ENCODE peak calls at places on chromosomes 3 and 15, in six cellular contexts. One of them, this sample, is unnamed. For H3K27me3, the result is how much of the 10 kb centered on the place peaks cover.

GRCh38 chr3:23004971-23005370 is 198.2 kb upstream of the UBE2E2 start:
- DNase-seq in fibroblast of lung: peak
- DNase-seq in brain microvascular endothelial cell: peak
- DNase-seq in GM23338: no peak
- DNase-seq in SK-N-SH: no peak
- DNase-seq in thoracic aorta: no peak
- DNase-seq in this sample: no peak

GRCh38 chr3:17478673-17479072 is 263.8 kb downstream of the TBC1D5 start:
- DNase-seq in SK-N-SH: no peak
- DNase-seq in thoracic aorta: no peak
- DNase-seq in brain microvascular endothelial cell: peak
- DNase-seq in GM23338: no peak
- DNase-seq in fibroblast of lung: peak
- DNase-seq in this sample: no peak

GRCh38 chr3:12227833-12228232 is 61.0 kb upstream of the PPARG start:
- DNase-seq in brain microvascular endothelial cell: peak
- DNase-seq in thoracic aorta: no peak
- DNase-seq in fibroblast of lung: peak
- DNase-seq in SK-N-SH: no peak
- DNase-seq in GM23338: no peak
- DNase-seq in this sample: no peak

GRCh38 chr3:1852950-1853349 is 245.7 kb upstream of the CNTN4 start:
- DNase-seq in thoracic aorta: no peak
- DNase-seq in SK-N-SH: no peak
- DNase-seq in GM23338: no peak
- DNase-seq in fibroblast of lung: no peak
- DNase-seq in brain microvascular endothelial cell: no peak
- DNase-seq in this sample: no peak

GRCh38 chr3:194632211-194632982 is 822 bp downstream of the TMEM44 start:
- DNase-seq in thoracic aorta: no peak
- DNase-seq in fibroblast of lung: peak
- DNase-seq in GM23338: no peak
- DNase-seq in brain microvascular endothelial cell: peak
- DNase-seq in SK-N-SH: no peak
- DNase-seq in this sample: peak

GRCh38 chr3:39358302-39358701 is 24.9 kb upstream of the SLC25A38 start:
- DNase-seq in SK-N-SH: no peak
- DNase-seq in GM23338: no peak
- DNase-seq in brain microvascular endothelial cell: no peak
- DNase-seq in fibroblast of lung: no peak
- DNase-seq in thoracic aorta: no peak
- DNase-seq in this sample: no peak

GRCh38 chr3:114151091-114151490 is 27.8 kb downstream of the DRD3 start:
- DNase-seq in brain microvascular endothelial cell: no peak
- DNase-seq in thoracic aorta: no peak
- DNase-seq in SK-N-SH: no peak
- DNase-seq in fibroblast of lung: no peak
- DNase-seq in GM23338: no peak
- DNase-seq in this sample: no peak

GRCh38 chr3:133401374-133402135 is 1.7 kb downstream of the BFSP2 start:
- DNase-seq in thoracic aorta: no peak
- DNase-seq in SK-N-SH: peak
- DNase-seq in GM23338: no peak
- DNase-seq in fibroblast of lung: peak
- DNase-seq in brain microvascular endothelial cell: no peak
- DNase-seq in this sample: peak

GRCh38 chr3:94076055-94076454 is 13.2 kb downstream of the NSUN3 start:
- DNase-seq in brain microvascular endothelial cell: peak
- DNase-seq in SK-N-SH: no peak
- DNase-seq in fibroblast of lung: no peak
- DNase-seq in thoracic aorta: no peak
- DNase-seq in GM23338: no peak
- DNase-seq in this sample: no peak

GRCh38 chr3:22996926-22997600 is 206.1 kb upstream of the UBE2E2 start:
- DNase-seq in GM23338: peak
- DNase-seq in SK-N-SH: no peak
- DNase-seq in fibroblast of lung: no peak
- DNase-seq in brain microvascular endothelial cell: no peak
- DNase-seq in thoracic aorta: no peak
- DNase-seq in this sample: no peak

GRCh38 chr3:157248590-157249425 is 88.9 kb upstream of the CCNL1 start:
- DNase-seq in GM23338: no peak
- DNase-seq in SK-N-SH: no peak
- DNase-seq in brain microvascular endothelial cell: peak
- DNase-seq in thoracic aorta: no peak
- DNase-seq in fibroblast of lung: peak
- DNase-seq in this sample: no peak

GRCh38 chr3:196962930-196963259 is 5.7 kb downstream of the PIGZ start:
- DNase-seq in brain microvascular endothelial cell: no peak
- DNase-seq in SK-N-SH: no peak
- DNase-seq in fibroblast of lung: no peak
- DNase-seq in GM23338: no peak
- DNase-seq in thoracic aorta: no peak
- DNase-seq in this sample: no peak

GRCh38 chr15:69105451-69105985 is 54.9 kb upstream of the GLCE start:
- DNase-seq in GM23338: no peak
- DNase-seq in thoracic aorta: no peak
- DNase-seq in fibroblast of lung: no peak
- DNase-seq in SK-N-SH: no peak
- DNase-seq in brain microvascular endothelial cell: no peak
- DNase-seq in this sample: no peak

GRCh38 chr15:69100821-69101220 is 59.6 kb upstream of the GLCE start:
- DNase-seq in brain microvascular endothelial cell: no peak
- DNase-seq in SK-N-SH: no peak
- DNase-seq in thoracic aorta: no peak
- DNase-seq in fibroblast of lung: no peak
- DNase-seq in GM23338: no peak
- DNase-seq in this sample: no peak

GRCh38 chr15:69099976-69100375 is 60.5 kb upstream of the GLCE start:
- DNase-seq in SK-N-SH: no peak
- DNase-seq in brain microvascular endothelial cell: no peak
- DNase-seq in thoracic aorta: no peak
- DNase-seq in GM23338: no peak
- DNase-seq in fibroblast of lung: no peak
- DNase-seq in this sample: no peak

GRCh38 chr15:69107025-69107620 is 53.3 kb upstream of the GLCE start:
- DNase-seq in GM23338: no peak
- DNase-seq in fibroblast of lung: no peak
- DNase-seq in thoracic aorta: no peak
- DNase-seq in brain microvascular endothelial cell: no peak
- DNase-seq in SK-N-SH: no peak
- DNase-seq in this sample: no peak

GRCh38 chr15:69104050-69104750 is 56.2 kb upstream of the GLCE start:
- DNase-seq in brain microvascular endothelial cell: no peak
- DNase-seq in thoracic aorta: no peak
- DNase-seq in SK-N-SH: no peak
- DNase-seq in GM23338: no peak
- DNase-seq in fibroblast of lung: no peak
- DNase-seq in this sample: no peak
- H3K27me3 ChIP-seq in brain microvascular endothelial cell: under half
- H3K27me3 ChIP-seq in thoracic aorta: under half
- H3K27me3 ChIP-seq in SK-N-SH: under half
- H3K27me3 ChIP-seq in GM23338: under half
- H3K27me3 ChIP-seq in fibroblast of lung: under half
- H3K27me3 ChIP-seq in this sample: under half

GRCh38 chr15:77457619-77458265 is 37.1 kb downstream of the HMG20A start:
- DNase-seq in brain microvascular endothelial cell: peak
- DNase-seq in thoracic aorta: no peak
- DNase-seq in fibroblast of lung: peak
- DNase-seq in GM23338: no peak
- DNase-seq in SK-N-SH: no peak
- DNase-seq in this sample: no peak

GRCh38 chr15:77454265-77454664 is 33.6 kb downstream of the HMG20A start:
- DNase-seq in fibroblast of lung: peak
- DNase-seq in thoracic aorta: no peak
- DNase-seq in GM23338: no peak
- DNase-seq in brain microvascular endothelial cell: peak
- DNase-seq in SK-N-SH: no peak
- DNase-seq in this sample: no peak

GRCh38 chr15:77456746-77457618 is 36.3 kb downstream of the HMG20A start:
- DNase-seq in SK-N-SH: no peak
- DNase-seq in brain microvascular endothelial cell: no peak
- DNase-seq in GM23338: no peak
- DNase-seq in thoracic aorta: no peak
- DNase-seq in fibroblast of lung: peak
- DNase-seq in this sample: no peak

GRCh38 chr15:77454956-77455355 is 34.3 kb downstream of the HMG20A start:
- DNase-seq in GM23338: no peak
- DNase-seq in SK-N-SH: no peak
- DNase-seq in brain microvascular endothelial cell: no peak
- DNase-seq in fibroblast of lung: no peak
- DNase-seq in thoracic aorta: no peak
- DNase-seq in this sample: no peak

DNA sequence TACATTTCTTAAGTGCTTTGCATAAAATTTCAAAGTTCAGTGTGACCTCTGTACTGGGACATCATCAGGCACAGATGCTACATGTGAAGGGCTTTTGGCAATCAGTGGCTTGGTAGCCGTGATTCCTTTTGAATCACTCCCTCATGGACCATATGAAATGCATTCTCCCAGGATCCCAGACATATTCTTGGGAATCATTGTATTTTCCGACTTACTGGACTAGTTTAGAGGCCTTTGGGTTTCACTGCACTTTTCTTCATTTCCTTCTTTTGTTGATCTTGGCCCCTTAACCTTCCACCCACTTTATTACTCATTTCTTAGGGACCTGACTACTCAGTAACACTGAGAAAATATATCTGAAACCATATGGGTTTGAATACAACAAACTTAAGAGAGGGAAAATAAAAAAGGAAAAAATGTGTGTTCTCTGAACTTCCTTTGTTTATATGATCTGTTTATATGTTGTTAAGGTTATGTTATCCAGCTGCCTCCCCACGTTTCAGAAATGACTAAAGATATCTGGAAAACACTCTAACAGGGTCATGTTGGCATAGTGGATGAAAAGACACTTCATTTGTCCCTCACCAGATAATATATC is 35.1 kb downstream of the HMG20A start:
- DNase-seq in SK-N-SH: no peak
- DNase-seq in GM23338: no peak
- DNase-seq in fibroblast of lung: peak
- DNase-seq in thoracic aorta: no peak
- DNase-seq in brain microvascular endothelial cell: peak
- DNase-seq in this sample: no peak
- H3K4me3 ChIP-seq in SK-N-SH: no peak
- H3K4me3 ChIP-seq in GM23338: no peak
- H3K4me3 ChIP-seq in fibroblast of lung: no peak
- H3K4me3 ChIP-seq in thoracic aorta: no peak
- H3K4me3 ChIP-seq in brain microvascular endothelial cell: no peak
- H3K4me3 ChIP-seq in this sample: no peak

GRCh38 chr3:122938756-122939425 is 88.7 kb downstream of the SEMA5B start:
- DNase-seq in brain microvascular endothelial cell: no peak
- DNase-seq in thoracic aorta: no peak
- DNase-seq in SK-N-SH: no peak
- DNase-seq in GM23338: no peak
- DNase-seq in fibroblast of lung: no peak
- DNase-seq in this sample: no peak

GRCh38 chr3:122941233-122942206 is 86.0 kb downstream of the SEMA5B start:
- DNase-seq in fibroblast of lung: no peak
- DNase-seq in brain microvascular endothelial cell: no peak
- DNase-seq in GM23338: no peak
- DNase-seq in thoracic aorta: no peak
- DNase-seq in SK-N-SH: no peak
- DNase-seq in this sample: no peak

GRCh38 chr3:122942241-122942640 is 85.3 kb downstream of the SEMA5B start:
- DNase-seq in SK-N-SH: no peak
- DNase-seq in brain microvascular endothelial cell: no peak
- DNase-seq in thoracic aorta: no peak
- DNase-seq in fibroblast of lung: no peak
- DNase-seq in GM23338: no peak
- DNase-seq in this sample: no peak

GRCh38 chr3:122942937-122943827 is 84.4 kb downstream of the SEMA5B start:
- DNase-seq in fibroblast of lung: peak
- DNase-seq in SK-N-SH: peak
- DNase-seq in thoracic aorta: peak
- DNase-seq in GM23338: peak
- DNase-seq in brain microvascular endothelial cell: peak
- DNase-seq in this sample: peak

DNA sequence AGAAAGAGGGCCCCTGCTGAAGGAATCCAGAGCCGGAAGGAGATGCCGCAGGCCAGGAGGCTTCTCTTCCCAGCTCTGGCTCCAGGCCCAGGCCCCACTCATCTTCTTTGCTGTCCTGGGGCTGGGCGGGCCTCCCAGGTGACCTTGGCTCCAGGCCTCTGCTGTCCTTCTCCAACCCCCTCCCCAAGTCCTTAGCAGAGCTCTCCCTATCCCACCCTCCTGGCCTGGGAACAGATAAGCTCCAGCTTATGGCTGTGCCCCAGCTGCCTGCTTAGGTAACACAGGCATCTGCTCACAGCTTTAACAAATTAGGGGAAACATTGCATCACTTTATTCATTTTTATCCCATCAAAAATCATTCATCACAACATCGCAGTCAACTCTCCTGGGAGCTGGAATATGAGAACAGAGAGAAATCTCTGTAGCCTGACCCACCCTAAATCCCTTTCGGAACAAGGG is 86.9 kb downstream of the SEMA5B start:
- DNase-seq in fibroblast of lung: no peak
- DNase-seq in thoracic aorta: no peak
- DNase-seq in brain microvascular endothelial cell: no peak
- DNase-seq in GM23338: no peak
- DNase-seq in SK-N-SH: peak
- DNase-seq in this sample: no peak
- H3K27me3 ChIP-seq in fibroblast of lung: under half
- H3K27me3 ChIP-seq in thoracic aorta: under half
- H3K27me3 ChIP-seq in brain microvascular endothelial cell: under half
- H3K27me3 ChIP-seq in GM23338: under half
- H3K27me3 ChIP-seq in SK-N-SH: under half
- H3K27me3 ChIP-seq in this sample: under half

GRCh38 chr3:129070086-129070875 is 9.7 kb downstream of the GP9 start:
- DNase-seq in GM23338: no peak
- DNase-seq in brain microvascular endothelial cell: no peak
- DNase-seq in SK-N-SH: no peak
- DNase-seq in thoracic aorta: no peak
- DNase-seq in fibroblast of lung: no peak
- DNase-seq in this sample: no peak

GRCh38 chr3:129063841-129064482 is 3.4 kb downstream of the GP9 start:
- DNase-seq in brain microvascular endothelial cell: no peak
- DNase-seq in SK-N-SH: no peak
- DNase-seq in GM23338: no peak
- DNase-seq in fibroblast of lung: no peak
- DNase-seq in thoracic aorta: no peak
- DNase-seq in this sample: no peak

GRCh38 chr3:129065727-129066087 is 5.1 kb downstream of the GP9 start:
- DNase-seq in GM23338: no peak
- DNase-seq in thoracic aorta: no peak
- DNase-seq in SK-N-SH: no peak
- DNase-seq in fibroblast of lung: no peak
- DNase-seq in brain microvascular endothelial cell: no peak
- DNase-seq in this sample: no peak

GRCh38 chr3:129064969-129065726 is 4.6 kb downstream of the GP9 start:
- DNase-seq in brain microvascular endothelial cell: no peak
- DNase-seq in GM23338: no peak
- DNase-seq in SK-N-SH: no peak
- DNase-seq in fibroblast of lung: no peak
- DNase-seq in thoracic aorta: no peak
- DNase-seq in this sample: no peak

GRCh38 chr3:129068291-129068886 is 7.8 kb downstream of the GP9 start:
- DNase-seq in SK-N-SH: no peak
- DNase-seq in fibroblast of lung: no peak
- DNase-seq in GM23338: peak
- DNase-seq in thoracic aorta: no peak
- DNase-seq in brain microvascular endothelial cell: no peak
- DNase-seq in this sample: no peak
- H3K4me3 ChIP-seq in SK-N-SH: no peak
- H3K4me3 ChIP-seq in fibroblast of lung: no peak
- H3K4me3 ChIP-seq in GM23338: peak
- H3K4me3 ChIP-seq in thoracic aorta: peak
- H3K4me3 ChIP-seq in brain microvascular endothelial cell: peak
- H3K4me3 ChIP-seq in this sample: peak

This sample was measured in H7.